ENCODE peak calls at places on chromosome 18, in five cellular contexts. One of them, this sample, is unnamed.

GRCh38 chr18:23972416-23972815 is 42.1 kb upstream of the TTC39C start:
- DNase-seq in breast epithelium: no peak
- DNase-seq in ovary: no peak
- DNase-seq in endothelial cell of umbilical vein: no peak
- DNase-seq in uterus: no peak
- DNase-seq in this sample: no peak

GRCh38 chr18:58578835-58579560 is 49.9 kb downstream of the ALPK2 start:
- DNase-seq in breast epithelium: no peak
- DNase-seq in ovary: no peak
- DNase-seq in endothelial cell of umbilical vein: no peak
- DNase-seq in uterus: no peak
- DNase-seq in this sample: no peak

GRCh38 chr18:80159713-80160636 is 50.9 kb downstream of the ADNP2 start:
- DNase-seq in breast epithelium: no peak
- DNase-seq in ovary: peak; percentile 53
- DNase-seq in endothelial cell of umbilical vein: peak; percentile 29
- DNase-seq in uterus: no peak
- DNase-seq in this sample: no peak

GRCh38 chr18:58590231-58590630 is 38.7 kb downstream of the ALPK2 start:
- DNase-seq in breast epithelium: no peak
- DNase-seq in ovary: peak; percentile 29
- DNase-seq in endothelial cell of umbilical vein: no peak
- DNase-seq in uterus: peak; percentile 48
- DNase-seq in this sample: no peak

GRCh38 chr18:25348361-25349130 is 3.4 kb downstream of the ZNF521 start:
- DNase-seq in breast epithelium: peak; percentile 32
- DNase-seq in ovary: peak; percentile 37
- DNase-seq in endothelial cell of umbilical vein: no peak
- DNase-seq in uterus: no peak
- DNase-seq in this sample: no peak

GRCh38 chr18:79971986-79972385 is 7.5 kb downstream of the HSBP1L1 start:
- DNase-seq in breast epithelium: no peak
- DNase-seq in ovary: no peak
- DNase-seq in endothelial cell of umbilical vein: no peak
- DNase-seq in uterus: no peak
- DNase-seq in this sample: no peak

GRCh38 chr18:68925268-68925667 is 127.4 kb downstream of the CCDC102B start:
- DNase-seq in breast epithelium: no peak
- DNase-seq in ovary: no peak
- DNase-seq in endothelial cell of umbilical vein: no peak
- DNase-seq in uterus: no peak
- DNase-seq in this sample: no peak

GRCh38 chr18:25019946-25020345 is 332.0 kb downstream of the ZNF521 start:
- DNase-seq in breast epithelium: no peak
- DNase-seq in ovary: no peak
- DNase-seq in endothelial cell of umbilical vein: no peak
- DNase-seq in uterus: no peak
- DNase-seq in this sample: no peak

GRCh38 chr18:50819027-50819726 is 639 bp downstream of the MRO start:
- DNase-seq in breast epithelium: no peak
- DNase-seq in ovary: peak; percentile 26
- DNase-seq in endothelial cell of umbilical vein: peak; percentile 4
- DNase-seq in uterus: peak; percentile 14
- DNase-seq in this sample: peak; percentile 59

GRCh38 chr18:13454363-13455150 is 236.0 kb downstream of the LDLRAD4 start:
- DNase-seq in breast epithelium: no peak
- DNase-seq in ovary: no peak
- DNase-seq in endothelial cell of umbilical vein: no peak
- DNase-seq in uterus: no peak
- DNase-seq in this sample: no peak

GRCh38 chr18:63063171-63063570 is 256.4 kb downstream of the BCL2 start:
- DNase-seq in breast epithelium: no peak
- DNase-seq in ovary: no peak
- DNase-seq in endothelial cell of umbilical vein: no peak
- DNase-seq in uterus: no peak
- DNase-seq in this sample: no peak

GRCh38 chr18:65938592-65939372 is 188.0 kb downstream of the CDH7 start:
- DNase-seq in breast epithelium: no peak
- DNase-seq in ovary: no peak
- DNase-seq in endothelial cell of umbilical vein: peak; percentile 58
- DNase-seq in uterus: no peak
- DNase-seq in this sample: peak; percentile 14

GRCh38 chr18:54828986-54829385 is 709 bp downstream of the RAB27B start:
- DNase-seq in breast epithelium: no peak
- DNase-seq in ovary: no peak
- DNase-seq in endothelial cell of umbilical vein: no peak
- DNase-seq in uterus: no peak
- DNase-seq in this sample: no peak

GRCh38 chr18:48166971-48167370 is 236.5 kb upstream of the SMAD2 start:
- DNase-seq in breast epithelium: no peak
- DNase-seq in ovary: peak; percentile 61
- DNase-seq in endothelial cell of umbilical vein: no peak
- DNase-seq in uterus: peak; percentile 39
- DNase-seq in this sample: peak; percentile 67

GRCh38 chr18:14029512-14029911 is 102.7 kb downstream of the ZNF519 start:
- DNase-seq in breast epithelium: no peak
- DNase-seq in ovary: no peak
- DNase-seq in endothelial cell of umbilical vein: no peak
- DNase-seq in uterus: no peak
- DNase-seq in this sample: no peak

GRCh38 chr18:72726201-72726600 is 141.6 kb downstream of the NETO1 start:
- DNase-seq in breast epithelium: no peak
- DNase-seq in ovary: no peak
- DNase-seq in endothelial cell of umbilical vein: no peak
- DNase-seq in uterus: no peak
- DNase-seq in this sample: no peak

GRCh38 chr18:65592419-65592818 is 158.4 kb upstream of the CDH7 start:
- DNase-seq in breast epithelium: no peak
- DNase-seq in ovary: no peak
- DNase-seq in endothelial cell of umbilical vein: no peak
- DNase-seq in uterus: no peak
- DNase-seq in this sample: no peak

GRCh38 chr18:44238911-44239310 is 441.8 kb upstream of the SETBP1 start:
- DNase-seq in breast epithelium: no peak
- DNase-seq in ovary: no peak
- DNase-seq in endothelial cell of umbilical vein: no peak
- DNase-seq in uterus: no peak
- DNase-seq in this sample: no peak

GRCh38 chr18:5513947-5514346 is 29.9 kb downstream of the EPB41L3 start:
- DNase-seq in breast epithelium: no peak
- DNase-seq in ovary: no peak
- DNase-seq in endothelial cell of umbilical vein: no peak
- DNase-seq in uterus: no peak
- DNase-seq in this sample: no peak

GRCh38 chr18:25517881-25518715 is 166.1 kb upstream of the ZNF521 start:
- DNase-seq in breast epithelium: no peak
- DNase-seq in ovary: no peak
- DNase-seq in endothelial cell of umbilical vein: peak; percentile 99
- DNase-seq in uterus: no peak
- DNase-seq in this sample: no peak

GRCh38 chr18:25594351-25594750 is 242.4 kb upstream of the ZNF521 start:
- DNase-seq in breast epithelium: no peak
- DNase-seq in ovary: no peak
- DNase-seq in endothelial cell of umbilical vein: no peak
- DNase-seq in uterus: no peak
- DNase-seq in this sample: no peak

GRCh38 chr18:58788971-58789797 is 75.5 kb upstream of the ZNF532 start:
- DNase-seq in breast epithelium: peak; percentile 28
- DNase-seq in ovary: peak; percentile 30
- DNase-seq in endothelial cell of umbilical vein: peak; percentile 96
- DNase-seq in uterus: no peak
- DNase-seq in this sample: no peak

GRCh38 chr18:59646228-59646945 is 50.8 kb downstream of the CCBE1 start:
- DNase-seq in breast epithelium: no peak
- DNase-seq in ovary: no peak
- DNase-seq in endothelial cell of umbilical vein: no peak
- DNase-seq in uterus: peak; percentile 22
- DNase-seq in this sample: no peak

GRCh38 chr18:30121397-30121796 is 921.1 kb downstream of the DSC3 start:
- DNase-seq in breast epithelium: no peak
- DNase-seq in ovary: no peak
- DNase-seq in endothelial cell of umbilical vein: no peak
- DNase-seq in uterus: no peak
- DNase-seq in this sample: no peak

GRCh38 chr18:48100168-48100495 is 169.7 kb upstream of the SMAD2 start:
- DNase-seq in breast epithelium: no peak
- DNase-seq in ovary: no peak
- DNase-seq in endothelial cell of umbilical vein: no peak
- DNase-seq in uterus: peak; percentile 60
- DNase-seq in this sample: no peak

DNA sequence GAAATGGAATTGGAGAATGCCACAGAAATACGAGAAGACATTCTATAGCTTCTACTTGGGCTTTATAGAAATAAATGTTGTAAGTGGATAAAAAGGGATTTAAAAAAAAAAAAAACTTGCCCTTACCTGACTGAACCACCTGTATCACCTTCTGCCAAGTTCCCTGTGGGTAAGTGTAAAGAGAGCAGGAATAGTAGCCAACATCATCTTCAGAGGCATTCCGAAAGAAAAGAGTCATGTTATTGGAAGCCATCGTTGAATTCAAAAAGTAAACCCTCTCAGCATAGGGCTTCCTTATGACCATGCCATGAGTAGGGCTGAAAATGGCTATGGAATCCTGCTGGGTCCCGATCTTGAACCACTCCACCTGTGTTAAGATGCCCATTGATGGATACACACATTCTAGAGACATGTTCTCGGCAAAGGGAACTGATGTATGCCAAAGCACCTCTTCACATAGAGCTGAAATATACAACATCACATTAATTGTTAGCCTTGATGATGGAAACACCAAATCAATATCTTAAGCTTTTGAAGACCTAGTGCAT is 991 bp downstream of the CD226 start:
- DNase-seq in breast epithelium: no peak
- DNase-seq in ovary: no peak
- DNase-seq in endothelial cell of umbilical vein: no peak
- DNase-seq in uterus: no peak
- DNase-seq in this sample: no peak
- TF ChIP-seq POLR2A in breast epithelium: no peak
- TF ChIP-seq POLR2A in ovary: no peak
- TF ChIP-seq POLR2A in endothelial cell of umbilical vein: no peak
- TF ChIP-seq POLR2A in uterus: no peak
- TF ChIP-seq POLR2A in this sample: no peak

GRCh38 chr18:213505-213904 is 54.3 kb downstream of the THOC1 start:
- DNase-seq in breast epithelium: no peak
- DNase-seq in ovary: no peak
- DNase-seq in endothelial cell of umbilical vein: no peak
- DNase-seq in uterus: no peak
- DNase-seq in this sample: no peak
- H3K36me3 ChIP-seq in breast epithelium: peaks cover 9% of the 10 kb centered on the region
- H3K36me3 ChIP-seq in ovary: no peaks in the 10 kb centered on the region
- H3K36me3 ChIP-seq in endothelial cell of umbilical vein: peaks cover 39% of the 10 kb centered on the region
- H3K36me3 ChIP-seq in uterus: no peaks in the 10 kb centered on the region
- H3K36me3 ChIP-seq in this sample: no peaks in the 10 kb centered on the region

GRCh38 chr18:76456823-76457222 is 38.2 kb downstream of the ZNF516 start:
- DNase-seq in breast epithelium: no peak
- DNase-seq in ovary: no peak
- DNase-seq in endothelial cell of umbilical vein: no peak
- DNase-seq in uterus: no peak
- DNase-seq in this sample: no peak
- H3K4me1 ChIP-seq in breast epithelium: peaks cover 14% of the 10 kb centered on the region
- H3K4me1 ChIP-seq in ovary: peaks cover 37% of the 10 kb centered on the region
- H3K4me1 ChIP-seq in endothelial cell of umbilical vein: peaks cover 6% of the 10 kb centered on the region
- H3K4me1 ChIP-seq in uterus: peaks cover 13% of the 10 kb centered on the region
- H3K4me1 ChIP-seq in this sample: peaks cover 23% of the 10 kb centered on the region

DNA sequence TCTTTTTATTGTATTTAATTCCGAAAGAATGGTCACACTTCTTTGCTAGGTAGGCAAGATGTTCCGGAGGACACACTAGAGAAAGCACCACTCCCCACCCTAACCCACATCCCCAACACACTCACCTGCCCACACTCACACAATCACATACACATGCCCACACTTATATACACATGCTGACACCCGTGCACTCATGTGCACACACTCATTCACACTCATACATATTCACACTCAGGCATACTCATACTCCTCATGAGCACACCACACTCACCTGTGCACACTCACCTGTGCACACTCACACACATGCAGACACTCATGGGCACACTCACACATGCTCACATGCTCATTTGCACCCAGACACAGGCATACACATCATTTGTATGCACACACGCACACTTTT is 21.4 kb downstream of the DIPK1C start:
- DNase-seq in breast epithelium: no peak
- DNase-seq in ovary: no peak
- DNase-seq in endothelial cell of umbilical vein: no peak
- DNase-seq in uterus: no peak
- DNase-seq in this sample: no peak
- TF ChIP-seq POLR2A in breast epithelium: no peak
- TF ChIP-seq POLR2A in ovary: no peak
- TF ChIP-seq POLR2A in endothelial cell of umbilical vein: no peak
- TF ChIP-seq POLR2A in uterus: no peak
- TF ChIP-seq POLR2A in this sample: no peak

GRCh38 chr18:9231852-9232476 is 95.4 kb downstream of the ANKRD12 start:
- DNase-seq in breast epithelium: no peak
- DNase-seq in ovary: no peak
- DNase-seq in endothelial cell of umbilical vein: no peak
- DNase-seq in uterus: no peak
- DNase-seq in this sample: no peak
- H3K36me3 ChIP-seq in breast epithelium: no peaks in the 10 kb centered on the region
- H3K36me3 ChIP-seq in ovary: no peaks in the 10 kb centered on the region
- H3K36me3 ChIP-seq in endothelial cell of umbilical vein: no peaks in the 10 kb centered on the region
- H3K36me3 ChIP-seq in uterus: no peaks in the 10 kb centered on the region
- H3K36me3 ChIP-seq in this sample: peaks cover 33% of the 10 kb centered on the region

This sample was measured in transverse colon.